ENCODE peak calls at places on chromosomes 6 and 20, in five cellular contexts. One of them, this sample, is unnamed.

GRCh38 chr20:4607287-4607713 is 114.4 kb upstream of the PRND start:
- DNase-seq in colonic mucosa: peak; percentile 52
- DNase-seq in cardiac muscle cell: peak; percentile 82
- DNase-seq in lung: peak; percentile 57
- DNase-seq in CD8-positive, alpha-beta T cell: peak; percentile 34
- DNase-seq in this sample: peak; percentile 47

GRCh38 chr6:113137411-113137810 is 719.7 kb upstream of the MARCKS start:
- DNase-seq in cardiac muscle cell: peak; percentile 37
- DNase-seq in lung: no peak
- DNase-seq in colonic mucosa: no peak
- DNase-seq in CD8-positive, alpha-beta T cell: no peak
- DNase-seq in this sample: no peak

GRCh38 chr6:10409160-10409765 is 5.6 kb downstream of the TFAP2A start:
- DNase-seq in CD8-positive, alpha-beta T cell: no peak
- DNase-seq in cardiac muscle cell: no peak
- DNase-seq in lung: no peak
- DNase-seq in colonic mucosa: no peak
- DNase-seq in this sample: no peak

GRCh38 chr20:20060234-20060998 is 8.1 kb downstream of the CFAP61 start:
- DNase-seq in cardiac muscle cell: no peak
- DNase-seq in lung: no peak
- DNase-seq in CD8-positive, alpha-beta T cell: no peak
- DNase-seq in colonic mucosa: no peak
- DNase-seq in this sample: no peak

GRCh38 chr6:14129572-14129971 is 12.0 kb downstream of the CD83 start:
- DNase-seq in colonic mucosa: peak; percentile 53
- DNase-seq in CD8-positive, alpha-beta T cell: no peak
- DNase-seq in lung: peak; percentile 36
- DNase-seq in cardiac muscle cell: peak; percentile 85
- DNase-seq in this sample: no peak

GRCh38 chr20:35621560-35621946 is 5.9 kb downstream of the SPAG4 start:
- DNase-seq in colonic mucosa: no peak
- DNase-seq in lung: no peak
- DNase-seq in cardiac muscle cell: no peak
- DNase-seq in CD8-positive, alpha-beta T cell: no peak
- DNase-seq in this sample: no peak

GRCh38 chr6:169640983-169641382 is 60.8 kb downstream of the WDR27 start:
- DNase-seq in colonic mucosa: no peak
- DNase-seq in CD8-positive, alpha-beta T cell: no peak
- DNase-seq in lung: no peak
- DNase-seq in cardiac muscle cell: no peak
- DNase-seq in this sample: no peak

GRCh38 chr6:121917834-121918559 is 481.5 kb upstream of the HSF2 start:
- DNase-seq in cardiac muscle cell: peak; percentile 3
- DNase-seq in lung: no peak
- DNase-seq in CD8-positive, alpha-beta T cell: no peak
- DNase-seq in colonic mucosa: no peak
- DNase-seq in this sample: no peak

GRCh38 chr20:22490287-22491187 is 93.8 kb downstream of the FOXA2 start:
- DNase-seq in lung: peak; percentile 68
- DNase-seq in cardiac muscle cell: peak; percentile 1
- DNase-seq in CD8-positive, alpha-beta T cell: no peak
- DNase-seq in colonic mucosa: peak; percentile 92
- DNase-seq in this sample: no peak

GRCh38 chr6:21033575-21034026 is 499.3 kb downstream of the CDKAL1 start:
- DNase-seq in cardiac muscle cell: peak; percentile 93
- DNase-seq in CD8-positive, alpha-beta T cell: no peak
- DNase-seq in lung: no peak
- DNase-seq in colonic mucosa: no peak
- DNase-seq in this sample: no peak

GRCh38 chr6:44058617-44059358 is 68.5 kb downstream of the MRPL14 start:
- DNase-seq in lung: peak; percentile 88
- DNase-seq in cardiac muscle cell: peak; percentile 99
- DNase-seq in CD8-positive, alpha-beta T cell: no peak
- DNase-seq in colonic mucosa: peak; percentile 63
- DNase-seq in this sample: peak; percentile 70

GRCh38 chr20:57501461-57502330 is 23.2 kb downstream of the CTCFL start:
- DNase-seq in lung: no peak
- DNase-seq in colonic mucosa: no peak
- DNase-seq in cardiac muscle cell: peak; percentile 5
- DNase-seq in CD8-positive, alpha-beta T cell: no peak
- DNase-seq in this sample: no peak

GRCh38 chr20:19370076-19371075 is 157.9 kb downstream of the SLC24A3 start:
- DNase-seq in CD8-positive, alpha-beta T cell: no peak
- DNase-seq in colonic mucosa: no peak
- DNase-seq in lung: no peak
- DNase-seq in cardiac muscle cell: no peak
- DNase-seq in this sample: no peak

GRCh38 chr6:2947424-2947823 is 23.9 kb downstream of the SERPINB6 start:
- DNase-seq in lung: peak; percentile 14
- DNase-seq in CD8-positive, alpha-beta T cell: no peak
- DNase-seq in colonic mucosa: peak; percentile 7
- DNase-seq in cardiac muscle cell: no peak
- DNase-seq in this sample: no peak

GRCh38 chr6:157685596-157686280 is 137.3 kb upstream of the SNX9 start:
- DNase-seq in lung: no peak
- DNase-seq in colonic mucosa: no peak
- DNase-seq in cardiac muscle cell: no peak
- DNase-seq in CD8-positive, alpha-beta T cell: no peak
- DNase-seq in this sample: no peak

GRCh38 chr6:11123978-11124377 is 12.5 kb upstream of the ERVFRD-1 start:
- DNase-seq in CD8-positive, alpha-beta T cell: no peak
- DNase-seq in cardiac muscle cell: no peak
- DNase-seq in colonic mucosa: no peak
- DNase-seq in lung: no peak
- DNase-seq in this sample: no peak

GRCh38 chr6:40477246-40478126 is 109.7 kb downstream of the LRFN2 start:
- DNase-seq in cardiac muscle cell: no peak
- DNase-seq in lung: no peak
- DNase-seq in CD8-positive, alpha-beta T cell: peak; percentile 2
- DNase-seq in colonic mucosa: no peak
- DNase-seq in this sample: no peak

GRCh38 chr6:136037885-136038460 is 186.5 kb downstream of the PDE7B start:
- DNase-seq in colonic mucosa: no peak
- DNase-seq in lung: no peak
- DNase-seq in cardiac muscle cell: peak; percentile 76
- DNase-seq in CD8-positive, alpha-beta T cell: no peak
- DNase-seq in this sample: no peak

GRCh38 chr6:125165256-125165655 is 11.7 kb downstream of the TPD52L1 start:
- DNase-seq in lung: no peak
- DNase-seq in colonic mucosa: no peak
- DNase-seq in cardiac muscle cell: no peak
- DNase-seq in CD8-positive, alpha-beta T cell: no peak
- DNase-seq in this sample: no peak

GRCh38 chr6:19297880-19298279 is 539.3 kb upstream of the ID4 start:
- DNase-seq in colonic mucosa: no peak
- DNase-seq in CD8-positive, alpha-beta T cell: no peak
- DNase-seq in cardiac muscle cell: no peak
- DNase-seq in lung: no peak
- DNase-seq in this sample: no peak

GRCh38 chr6:121482004-121482693 is 46.7 kb downstream of the GJA1 start:
- DNase-seq in colonic mucosa: no peak
- DNase-seq in CD8-positive, alpha-beta T cell: no peak
- DNase-seq in lung: no peak
- DNase-seq in cardiac muscle cell: peak; percentile 53
- DNase-seq in this sample: no peak

GRCh38 chr6:133012774-133013173 is 198.4 kb downstream of the RPS12 start:
- DNase-seq in cardiac muscle cell: no peak
- DNase-seq in lung: no peak
- DNase-seq in colonic mucosa: no peak
- DNase-seq in CD8-positive, alpha-beta T cell: no peak
- DNase-seq in this sample: no peak

GRCh38 chr6:165091121-165091785 is 218.2 kb downstream of the C6orf118 start:
- DNase-seq in colonic mucosa: no peak
- DNase-seq in CD8-positive, alpha-beta T cell: no peak
- DNase-seq in cardiac muscle cell: no peak
- DNase-seq in lung: no peak
- DNase-seq in this sample: no peak

GRCh38 chr6:121668259-121668658 is 232.8 kb downstream of the GJA1 start:
- DNase-seq in CD8-positive, alpha-beta T cell: no peak
- DNase-seq in lung: no peak
- DNase-seq in colonic mucosa: no peak
- DNase-seq in cardiac muscle cell: peak; percentile 47
- DNase-seq in this sample: no peak

GRCh38 chr20:18004389-18005031 is 35.7 kb downstream of the MGME1 start:
- DNase-seq in colonic mucosa: no peak
- DNase-seq in CD8-positive, alpha-beta T cell: no peak
- DNase-seq in lung: no peak
- DNase-seq in cardiac muscle cell: peak; percentile 56
- DNase-seq in this sample: no peak

GRCh38 chr20:47951521-47951951 is 166.3 kb upstream of the SULF2 start:
- DNase-seq in cardiac muscle cell: peak; percentile 29
- DNase-seq in CD8-positive, alpha-beta T cell: no peak
- DNase-seq in lung: no peak
- DNase-seq in colonic mucosa: no peak
- DNase-seq in this sample: no peak

GRCh38 chr6:126210398-126211075 is 129.4 kb upstream of the CENPW start:
- DNase-seq in lung: no peak
- DNase-seq in CD8-positive, alpha-beta T cell: no peak
- DNase-seq in colonic mucosa: no peak
- DNase-seq in cardiac muscle cell: no peak
- DNase-seq in this sample: no peak

GRCh38 chr20:13068336-13068735 is 59.6 kb downstream of the SPTLC3 start:
- DNase-seq in lung: no peak
- DNase-seq in CD8-positive, alpha-beta T cell: no peak
- DNase-seq in colonic mucosa: peak; percentile 78
- DNase-seq in cardiac muscle cell: no peak
- DNase-seq in this sample: no peak

GRCh38 chr6:134589512-134589911 is 271.6 kb upstream of the SGK1 start:
- DNase-seq in CD8-positive, alpha-beta T cell: no peak
- DNase-seq in cardiac muscle cell: peak; percentile 97
- DNase-seq in lung: no peak
- DNase-seq in colonic mucosa: no peak
- DNase-seq in this sample: no peak

DNA sequence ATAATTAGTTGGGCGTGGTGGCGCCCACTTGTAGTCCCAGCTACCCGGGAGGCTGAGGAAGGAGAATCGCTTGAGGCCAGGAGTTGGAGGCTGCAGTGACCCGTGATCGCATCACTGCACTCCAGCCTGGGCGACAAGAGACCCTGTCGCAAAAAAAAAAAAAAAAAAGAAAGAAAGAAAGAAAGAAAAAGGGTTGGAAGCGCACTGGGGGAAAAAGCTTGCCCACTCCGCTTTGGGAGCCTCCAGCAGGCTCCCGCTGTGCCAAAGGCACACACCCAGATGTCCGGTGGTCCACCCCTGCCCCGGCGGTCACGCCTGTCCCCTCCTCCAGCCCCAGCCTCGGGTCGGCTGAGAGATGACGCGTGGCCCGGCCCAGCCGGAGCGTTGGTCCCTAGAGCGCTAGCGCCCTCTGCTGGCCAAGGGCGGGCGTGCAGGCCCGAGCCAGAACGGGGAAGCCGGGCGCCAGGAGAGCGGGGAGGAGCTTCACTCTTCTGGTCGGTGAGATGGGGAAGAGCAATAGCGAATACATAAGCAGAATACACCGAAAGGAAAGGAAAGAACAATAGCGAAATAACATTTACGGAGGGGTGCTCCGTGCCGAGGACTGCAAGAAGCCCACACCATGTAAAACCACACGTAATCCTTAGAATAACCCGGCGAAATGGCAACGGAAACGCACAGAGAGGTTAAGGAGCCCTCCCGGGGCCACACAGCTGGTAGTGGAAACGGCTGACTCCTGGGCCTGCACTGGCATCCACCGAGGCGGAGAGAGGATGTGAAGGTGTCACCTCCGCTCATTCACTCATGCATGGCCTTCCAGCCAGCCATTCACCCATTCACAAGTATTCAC is 41.7 kb downstream of the UBE2V1 start:
- DNase-seq in colonic mucosa: peak; percentile 94
- DNase-seq in cardiac muscle cell: peak; percentile 85
- DNase-seq in lung: peak; percentile 89
- DNase-seq in CD8-positive, alpha-beta T cell: peak; percentile 91
- DNase-seq in this sample: peak; percentile 88
- H3K4me3 ChIP-seq in colonic mucosa: peak overlapping the region; percentile 23
- H3K4me3 ChIP-seq in cardiac muscle cell: peak overlapping the region; percentile 25
- H3K4me3 ChIP-seq in lung: no peak overlapping the region
- H3K4me3 ChIP-seq in CD8-positive, alpha-beta T cell: peak overlapping the region; percentile 38
- H3K4me3 ChIP-seq in this sample: peak overlapping the region; percentile 47

DNA sequence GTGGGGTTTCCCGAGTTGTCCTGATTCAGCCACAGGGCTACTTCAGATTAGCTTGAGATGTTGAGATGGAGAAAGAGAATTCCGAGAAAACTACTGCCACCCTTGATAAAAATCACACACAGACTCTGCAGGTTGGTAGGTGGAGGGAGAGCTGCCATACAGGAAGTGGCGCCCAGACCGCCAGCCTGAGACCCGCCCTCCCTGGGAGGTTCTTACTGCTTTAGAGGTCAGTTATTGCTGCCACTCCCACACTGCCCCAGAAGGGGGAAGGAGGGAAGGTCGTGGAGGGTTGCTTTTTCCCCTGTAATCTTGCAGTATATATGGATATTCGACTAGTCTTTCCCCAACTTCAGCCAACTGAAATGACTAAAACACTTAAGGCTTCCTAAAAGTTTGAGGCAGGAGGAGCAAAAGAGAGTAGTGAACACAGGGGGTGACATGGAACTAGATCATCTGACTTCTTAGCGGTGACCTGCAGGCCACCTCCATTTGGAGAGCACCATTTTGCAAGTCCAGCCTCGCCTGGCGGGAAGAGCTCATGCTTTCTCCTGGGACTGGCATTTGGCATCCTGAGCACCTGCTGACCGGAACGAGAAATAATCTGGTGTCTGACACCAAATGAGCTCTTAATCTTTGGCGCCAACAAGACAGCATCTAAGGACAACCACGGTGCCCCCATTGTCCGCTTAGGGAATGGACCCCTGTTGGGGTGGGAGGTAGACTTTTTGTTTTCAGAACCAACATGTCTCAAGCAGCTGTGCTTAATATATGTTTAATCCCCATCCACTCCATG is 35.7 kb upstream of the SLC22A1 start:
- DNase-seq in CD8-positive, alpha-beta T cell: no peak
- DNase-seq in lung: no peak
- DNase-seq in cardiac muscle cell: no peak
- DNase-seq in colonic mucosa: peak; percentile 80
- DNase-seq in this sample: no peak
- H3K27me3 ChIP-seq in CD8-positive, alpha-beta T cell: no peaks in the 10 kb centered on the region
- H3K27me3 ChIP-seq in lung: no peaks in the 10 kb centered on the region
- H3K27me3 ChIP-seq in cardiac muscle cell: no peaks in the 10 kb centered on the region
- H3K27me3 ChIP-seq in colonic mucosa: no peaks in the 10 kb centered on the region
- H3K27me3 ChIP-seq in this sample: no peaks in the 10 kb centered on the region

GRCh38 chr6:108168026-108168463 is 2.2 kb downstream of the NR2E1 start:
- DNase-seq in cardiac muscle cell: no peak
- DNase-seq in lung: no peak
- DNase-seq in CD8-positive, alpha-beta T cell: no peak
- DNase-seq in colonic mucosa: no peak
- DNase-seq in this sample: no peak
- H3K4me3 ChIP-seq in cardiac muscle cell: no peak overlapping the region
- H3K4me3 ChIP-seq in lung: no peak overlapping the region
- H3K4me3 ChIP-seq in CD8-positive, alpha-beta T cell: peak overlapping the region; percentile 41
- H3K4me3 ChIP-seq in colonic mucosa: peak overlapping the region; percentile 7
- H3K4me3 ChIP-seq in this sample: no peak overlapping the region

DNA sequence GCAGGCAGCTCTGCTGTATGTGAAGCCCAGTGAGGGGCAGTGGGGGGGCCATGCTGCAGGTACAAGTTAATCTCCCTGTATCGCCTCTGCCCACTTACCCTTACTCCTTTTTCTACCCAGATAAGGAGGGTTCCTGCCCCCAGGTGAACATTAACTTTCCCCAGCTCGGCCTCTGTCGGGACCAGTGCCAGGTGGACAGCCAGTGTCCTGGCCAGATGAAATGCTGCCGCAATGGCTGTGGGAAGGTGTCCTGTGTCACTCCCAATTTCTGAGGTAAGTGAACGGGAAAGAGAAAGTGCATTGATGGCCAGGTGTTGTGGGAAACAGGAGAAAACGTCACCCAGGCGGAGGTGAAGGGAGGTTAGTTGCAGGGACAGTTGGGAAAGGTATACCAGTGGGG is 10.3 kb downstream of the WFDC2 start:
- DNase-seq in lung: no peak
- DNase-seq in colonic mucosa: no peak
- DNase-seq in CD8-positive, alpha-beta T cell: no peak
- DNase-seq in cardiac muscle cell: no peak
- DNase-seq in this sample: no peak
- H3K27me3 ChIP-seq in lung: no peaks in the 10 kb centered on the region
- H3K27me3 ChIP-seq in colonic mucosa: no peaks in the 10 kb centered on the region
- H3K27me3 ChIP-seq in CD8-positive, alpha-beta T cell: no peaks in the 10 kb centered on the region
- H3K27me3 ChIP-seq in cardiac muscle cell: no peaks in the 10 kb centered on the region
- H3K27me3 ChIP-seq in this sample: no peaks in the 10 kb centered on the region